ENCODE peak calls at places on chromosomes 7 and 10, in six cellular contexts. P is activated effector memory CD4-positive, alpha-beta T cell treated with Interleukin-2 at 50 U/mL for 16 hours; S is stimulated activated CD4-positive, alpha-beta T cell treated with anti-CD3 and anti-CD28 coated beads, Interleukin-4, amount 100 ng/mL, for 24 hours; Q is GM04504; Z is Right ventricle myocardium inferior; H is HTR-8/SVneo. Y is an unnamed sample.

GRCh38 chr7:88927-89921 is 103.1 kb upstream of the FAM20C start:
- DNase-seq in S (no peak), P (no peak), Z (peak), H (peak), Q (peak), Y (peak)

GRCh38 chr10:80122746-80123145 is 9.8 kb upstream of the PLAC9 start:
- DNase-seq in P (no peak), S (no peak), Z (no peak), H (no peak), Q (no peak), Y (no peak)

GRCh38 chr7:125363873-125364272 is 434.2 kb upstream of the POT1 start:
- DNase-seq in S (no peak), Q (no peak), P (no peak), Z (no peak), H (no peak), Y (no peak)

GRCh38 chr10:65273063-65273462 is 1652.8 kb upstream of the LRRTM3 start:
- DNase-seq in P (no peak), S (no peak), Q (no peak), H (no peak), Z (no peak), Y (no peak)

GRCh38 chr7:29113384-29114102 is 32.8 kb downstream of the CPVL start:
- DNase-seq in Z (no peak), Q (no peak), P (no peak), S (no peak), H (peak), Y (no peak)

GRCh38 chr10:121365566-121365965 is 232.7 kb downstream of the FGFR2 start:
- DNase-seq in Q (no peak), H (no peak), S (no peak), Z (no peak), P (no peak), Y (no peak)

GRCh38 chr10:35563266-35563891 is 41.8 kb upstream of the GJD4 start:
- DNase-seq in S (peak), Z (no peak), H (peak), P (no peak), Q (no peak), Y (peak)

GRCh38 chr10:89469517-89469916 is 55.1 kb downstream of the IFIT5 start:
- DNase-seq in H (no peak), P (no peak), S (no peak), Q (no peak), Z (no peak), Y (no peak)

GRCh38 chr10:24503627-24504320 is 219.9 kb downstream of the ARHGAP21 start:
- DNase-seq in S (peak), P (no peak), H (peak), Z (no peak), Q (peak), Y (peak)

GRCh38 chr10:74213019-74213418 is 62.0 kb downstream of the ADK start:
- DNase-seq in S (no peak), Z (no peak), P (no peak), Q (no peak), H (no peak), Y (no peak)

GRCh38 chr10:27514243-27514642 is 10.1 kb downstream of the RAB18 start:
- DNase-seq in P (no peak), S (no peak), Z (no peak), H (no peak), Q (no peak), Y (no peak)

Y was measured in activated CD4-positive, alpha-beta memory T cell treated with anti-CD3 and anti-CD28 coated beads, Interleukin-2, amount 10 ng/mL, durations not matched to agents 7 days and 5 days.